ENCODE peak calls at places on chromosome 18, in six cellular contexts. L is GM23338, I is GM20000, M is foreskin fibroblast, O is HFFc6, E is AG09319. S is an unnamed sample.

GRCh38 chr18:26531600-26532150 is 16.7 kb downstream of the KCTD1 start:
- DNase-seq in L (peak), I (no peak), M (no peak), O (no peak), E (no peak), S (no peak)

GRCh38 chr18:36181898-36182506 is 5.3 kb upstream of the MOCOS start:
- DNase-seq in L (no peak), I (no peak), M (no peak), O (no peak), E (no peak), S (no peak)

GRCh38 chr18:75811156-75811555 is 383.7 kb upstream of the SMIM21 start:
- DNase-seq in L (no peak), I (no peak), M (no peak), O (no peak), E (no peak), S (no peak)

GRCh38 chr18:4069183-4069582 is 385.9 kb downstream of the DLGAP1 start:
- DNase-seq in L (no peak), I (no peak), M (no peak), O (no peak), E (no peak), S (no peak)

GRCh38 chr18:23578067-23578705 is 8.1 kb downstream of the NPC1 start:
- DNase-seq in L (no peak), I (no peak), M (no peak), O (no peak), E (no peak), S (no peak)

GRCh38 chr18:79736230-79736629 is 56.6 kb downstream of the CTDP1 start:
- DNase-seq in L (no peak), I (no peak), M (no peak), O (no peak), E (no peak), S (no peak)

GRCh38 chr18:11175266-11175947 is 26.0 kb upstream of the PIEZO2 start:
- DNase-seq in L (no peak), I (no peak), M (peak), O (peak), E (peak), S (no peak)

GRCh38 chr18:69874058-69874457 is 73.6 kb downstream of the CD226 start:
- DNase-seq in L (no peak), I (no peak), M (peak), O (no peak), E (no peak), S (no peak)

GRCh38 chr18:62852851-62853250 is 137.5 kb downstream of the PHLPP1 start:
- DNase-seq in L (no peak), I (no peak), M (peak), O (peak), E (no peak), S (no peak)

GRCh38 chr18:74579704-74580103 is 18.0 kb upstream of the ZNF407 start:
- DNase-seq in L (peak), I (no peak), M (no peak), O (no peak), E (no peak), S (no peak)

GRCh38 chr18:45237639-45238038 is 377.6 kb upstream of the SLC14A2 start:
- DNase-seq in L (no peak), I (no peak), M (no peak), O (no peak), E (no peak), S (no peak)

GRCh38 chr18:59272221-59272888 is 899 bp downstream of the RAX start:
- DNase-seq in L (peak), I (peak), M (peak), O (no peak), E (no peak), S (peak)

GRCh38 chr18:36672437-36673344 is 156.1 kb downstream of the TPGS2 start:
- DNase-seq in L (no peak), I (peak), M (peak), O (peak), E (peak), S (no peak)

GRCh38 chr18:21004721-21005120 is 106.9 kb downstream of the ROCK1 start:
- DNase-seq in L (no peak), I (no peak), M (peak), O (peak), E (peak), S (no peak)

GRCh38 chr18:907171-907879 is 2.7 kb downstream of the ADCYAP1 start:
- DNase-seq in L (peak), I (peak), M (peak), O (no peak), E (no peak), S (peak)

GRCh38 chr18:22683196-22683676 is 249.9 kb upstream of the RBBP8 start:
- DNase-seq in L (no peak), I (no peak), M (peak), O (peak), E (peak), S (no peak)

GRCh38 chr18:54090856-54091255 is 133.6 kb downstream of the MBD2 start:
- DNase-seq in L (no peak), I (no peak), M (no peak), O (no peak), E (no peak), S (peak)

GRCh38 chr18:79923896-79924585 is 27.4 kb downstream of the SLC66A2 start:
- DNase-seq in L (no peak), I (no peak), M (no peak), O (no peak), E (no peak), S (no peak)

GRCh38 chr18:76822510-76823165 is at the start of gene ZNF236:
- DNase-seq in L (peak), I (peak), M (peak), O (peak), E (peak), S (peak)

GRCh38 chr18:76412818-76413565 is 82.0 kb downstream of the ZNF516 start:
- DNase-seq in L (no peak), I (no peak), M (peak), O (peak), E (no peak), S (no peak)

GRCh38 chr18:58847383-58848071 is 17.1 kb upstream of the ZNF532 start:
- DNase-seq in L (peak), I (no peak), M (no peak), O (no peak), E (no peak), S (peak)

GRCh38 chr18:47912794-47913594 is 17.5 kb downstream of the SMAD2 start:
- DNase-seq in L (no peak), I (no peak), M (no peak), O (no peak), E (no peak), S (peak)

GRCh38 chr18:3060667-3061580 is 48.0 kb upstream of the LPIN2 start:
- DNase-seq in L (no peak), I (peak), M (no peak), O (no peak), E (no peak), S (peak)

GRCh38 chr18:8480506-8481328 is 128.5 kb upstream of the RAB12 start:
- DNase-seq in L (peak), I (no peak), M (peak), O (peak), E (peak), S (no peak)

GRCh38 chr18:45654677-45655076 is 39.4 kb downstream of the SLC14A2 start:
- DNase-seq in L (no peak), I (no peak), M (peak), O (no peak), E (no peak), S (peak)

GRCh38 chr18:31197676-31198075 is 35.0 kb upstream of the DSC1 start:
- DNase-seq in L (no peak), I (no peak), M (no peak), O (no peak), E (no peak), S (no peak)

GRCh38 chr18:55337908-55338521 is 250.0 kb downstream of the TCF4 start:
- DNase-seq in L (no peak), I (no peak), M (no peak), O (no peak), E (no peak), S (no peak)

GRCh38 chr18:37742436-37742835 is 176.8 kb upstream of the CELF4 start:
- DNase-seq in L (peak), I (no peak), M (no peak), O (no peak), E (no peak), S (no peak)

GRCh38 chr18:73973972-73974371 is 173.7 kb downstream of the FBXO15 start:
- DNase-seq in L (no peak), I (no peak), M (no peak), O (no peak), E (no peak), S (no peak)

GRCh38 chr18:67549946-67550345 is 33.4 kb upstream of the DSEL start:
- DNase-seq in L (no peak), I (no peak), M (no peak), O (no peak), E (no peak), S (no peak)

GRCh38 chr18:68549257-68549871 is 165.5 kb downstream of the TMX3 start:
- DNase-seq in L (no peak), I (no peak), M (peak), O (peak), E (peak), S (no peak)

GRCh38 chr18:67510831-67511230 is 5.7 kb downstream of the DSEL start:
- DNase-seq in L (no peak), I (no peak), M (peak), O (no peak), E (no peak), S (no peak)

GRCh38 chr18:5238371-5238758 is 41.3 kb upstream of the AKAIN1 start:
- DNase-seq in L (peak), I (peak), M (peak), O (no peak), E (peak), S (peak)

GRCh38 chr18:3914833-3915598 is 465.0 kb downstream of the TGIF1 start:
- DNase-seq in L (no peak), I (no peak), M (no peak), O (no peak), E (no peak), S (no peak)

GRCh38 chr18:5104246-5104645 is 92.8 kb downstream of the AKAIN1 start:
- DNase-seq in L (peak), I (no peak), M (no peak), O (no peak), E (no peak), S (no peak)

GRCh38 chr18:36265035-36265434 is 32.5 kb upstream of the FHOD3 start:
- DNase-seq in L (no peak), I (no peak), M (no peak), O (no peak), E (no peak), S (no peak)

GRCh38 chr18:63265322-63265721 is 54.2 kb downstream of the BCL2 start:
- DNase-seq in L (no peak), I (no peak), M (no peak), O (no peak), E (no peak), S (no peak)

GRCh38 chr18:56715121-56715520 is 64.0 kb downstream of the WDR7 start:
- DNase-seq in L (no peak), I (no peak), M (no peak), O (no peak), E (no peak), S (no peak)

GRCh38 chr18:56712761-56713160 is 61.6 kb downstream of the WDR7 start:
- DNase-seq in L (no peak), I (no peak), M (no peak), O (no peak), E (no peak), S (no peak)

GRCh38 chr18:56711706-56712445 is 60.7 kb downstream of the WDR7 start:
- DNase-seq in L (no peak), I (no peak), M (peak), O (no peak), E (peak), S (no peak)

GRCh38 chr18:56709463-56709862 is 58.3 kb downstream of the WDR7 start:
- DNase-seq in L (peak), I (peak), M (peak), O (peak), E (peak), S (peak)
- TF ChIP-seq CTCF in L (peak), I (no peak), M (no peak), O (peak), E (peak), S (peak)

DNA sequence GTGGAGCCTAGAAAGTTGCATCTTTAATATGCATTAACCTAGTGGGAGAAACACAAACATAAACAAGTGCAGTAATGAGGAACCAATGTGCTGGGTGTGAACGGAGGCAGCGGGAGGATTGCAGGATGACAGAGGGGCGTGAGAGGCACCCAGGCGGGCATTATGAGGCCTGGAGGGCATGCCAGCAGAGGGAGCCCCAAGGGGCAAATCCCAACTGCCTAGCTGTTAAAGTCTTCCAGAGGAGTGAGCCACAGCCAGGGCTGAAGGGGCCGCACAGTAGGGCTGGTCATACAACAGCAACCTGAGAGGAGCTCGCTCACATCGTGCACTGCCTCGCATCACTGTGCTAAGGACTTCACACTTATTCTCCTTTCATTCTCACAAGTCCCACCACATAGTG is 13.3 kb upstream of the PRELID3A start:
- DNase-seq in L (peak), I (no peak), M (peak), O (no peak), E (no peak), S (peak)
- TF ChIP-seq CTCF in L (peak), I (peak), M (peak), O (peak), E (peak), S (peak)

DNA sequence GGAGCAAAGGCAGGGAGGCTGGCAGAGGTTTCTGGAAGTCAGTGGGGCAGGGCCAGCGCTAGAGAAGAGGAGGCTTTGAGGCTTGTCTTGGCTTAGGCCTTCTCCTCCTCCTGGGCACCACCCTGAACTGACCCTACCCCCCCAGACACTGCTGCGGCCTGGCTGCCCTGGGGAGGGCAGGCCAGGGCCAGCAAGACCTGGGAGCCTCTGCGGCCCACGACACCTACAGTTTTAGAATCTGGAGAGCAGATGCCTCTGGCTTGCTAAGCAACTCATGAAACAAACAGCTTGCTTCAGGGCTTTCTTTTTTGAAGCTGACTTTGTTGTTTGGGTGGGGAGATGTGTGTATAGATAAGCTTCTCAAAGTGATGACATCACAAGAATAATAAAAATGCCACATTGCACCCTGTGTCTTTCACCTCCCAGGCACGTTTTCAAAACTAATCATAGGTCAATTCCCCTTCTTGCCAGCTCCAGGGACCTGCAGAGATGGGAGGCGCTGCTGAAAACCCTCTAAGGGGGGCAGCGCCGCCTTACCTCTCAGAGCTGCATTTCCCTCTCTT is 46.2 kb upstream of the SMAD7 start:
- DNase-seq in L (no peak), I (no peak), M (peak), O (peak), E (peak), S (no peak)
- TF ChIP-seq CTCF in L (no peak), I (no peak), M (no peak), O (peak), E (no peak), S (no peak)

DNA sequence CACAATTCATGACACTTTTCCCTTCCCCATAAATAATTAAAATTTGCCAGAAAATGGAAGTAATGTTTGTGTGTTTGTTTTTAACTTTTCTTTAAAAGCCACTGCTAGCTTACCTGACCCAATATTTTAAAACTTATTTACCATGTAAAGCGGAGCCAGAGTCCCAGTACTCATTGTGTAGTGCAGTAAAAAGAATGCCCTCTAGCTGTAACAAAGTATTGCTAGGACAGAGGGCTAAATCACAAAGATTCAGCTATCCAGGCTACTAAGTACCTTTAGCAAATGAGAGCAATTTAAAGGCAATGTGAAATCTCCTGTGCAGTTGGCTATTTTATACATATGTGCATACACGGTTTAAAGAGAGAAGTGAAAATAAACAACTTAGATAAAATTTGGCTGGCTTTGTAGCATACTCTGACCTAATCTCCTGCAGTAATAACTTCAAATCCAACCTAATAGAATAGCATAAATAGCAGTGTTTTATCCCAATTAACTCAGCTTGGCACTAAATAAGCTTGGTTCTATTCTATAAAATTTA is 997.4 kb upstream of the PIK3C3 start:
- DNase-seq in L (peak), I (no peak), M (no peak), O (no peak), E (no peak), S (no peak)
- TF ChIP-seq CTCF in L (peak), I (no peak), M (no peak), O (no peak), E (no peak), S (no peak)

GRCh38 chr18:34643982-34644381 is 66.1 kb upstream of the DTNA start:
- DNase-seq in L (no peak), I (no peak), M (peak), O (no peak), E (no peak), S (no peak)
- TF ChIP-seq CTCF in L (no peak), I (no peak), M (peak), O (no peak), E (peak), S (no peak)

S was measured in activated CD8-positive, alpha-beta T cell treated with anti-CD3 and anti-CD28 coated beads for 36 hours.